ENCODE peak calls at places on chromosomes 5 and 9, in nine cellular contexts. K is H9, Q is fibroblast of the aortic adventitia, F is AG10803, W is glutamatergic neuron, C is MM.1S, I is B cell, B is cardiac muscle cell, J is AG04450. R is an unnamed sample.

GRCh38 chr5:59629561-59629960 is 264.0 kb downstream of the PDE4D start:
- DNase-seq in I (no peak), K (no peak), Q (no peak), W (no peak), F (no peak), C (no peak), B (no peak), J (no peak), R (no peak)

GRCh38 chr5:31273161-31273560 is 79.7 kb downstream of the CDH6 start:
- DNase-seq in I (no peak), B (no peak), W (no peak), C (no peak), F (no peak), J (no peak), Q (peak; percentile 54), K (no peak), R (no peak)

GRCh38 chr5:15993334-15993733 is 186.3 kb downstream of the MARCHF11 start:
- DNase-seq in J (no peak), K (no peak), W (no peak), Q (peak; percentile 36), F (peak; percentile 46), C (no peak), I (no peak), B (peak; percentile 41), R (no peak)

GRCh38 chr5:68529581-68529980 is 314.0 kb downstream of the PIK3R1 start:
- DNase-seq in W (no peak), I (no peak), K (no peak), C (no peak), J (no peak), F (peak; percentile 70), B (peak; percentile 39), Q (peak; percentile 36), R (no peak)

GRCh38 chr5:139295692-139296091 is 2.2 kb downstream of the MATR3 start:
- DNase-seq in F (no peak), Q (peak; percentile 18), C (no peak), B (no peak), J (no peak), W (no peak), K (no peak), I (no peak), R (no peak)

GRCh38 chr5:73030995-73031394 is 75.2 kb downstream of the FCHO2 start:
- DNase-seq in W (no peak), B (peak; percentile 76), J (peak; percentile 62), I (no peak), C (no peak), F (peak; percentile 91), Q (peak; percentile 89), K (peak; percentile 45), R (no peak)

GRCh38 chr5:39891376-39891775 is 466.6 kb upstream of the DAB2 start:
- DNase-seq in F (peak; percentile 67), J (no peak), I (no peak), B (peak; percentile 31), K (no peak), C (no peak), Q (peak; percentile 88), W (no peak), R (no peak)

GRCh38 chr5:156328176-156328575 is 1.2 kb downstream of the SGCD start:
- DNase-seq in Q (peak; percentile 3), J (no peak), I (no peak), K (no peak), W (no peak), C (no peak), F (peak; percentile 33), B (no peak), R (no peak)

GRCh38 chr9:14218253-14218652 is 95.7 kb downstream of the NFIB start:
- DNase-seq in Q (no peak), W (no peak), K (no peak), J (no peak), F (no peak), C (no peak), B (no peak), I (no peak), R (no peak)

GRCh38 chr5:160380041-160380440 is 9.6 kb upstream of the C1QTNF2 start:
- DNase-seq in Q (no peak), W (no peak), C (no peak), I (no peak), K (no peak), F (no peak), B (no peak), J (no peak), R (no peak)

GRCh38 chr9:21964925-21965385 is 29.2 kb downstream of the CDKN2A start:
- DNase-seq in W (no peak), J (no peak), C (peak; percentile 13), B (peak; percentile 80), I (peak; percentile 61), F (peak; percentile 45), K (peak; percentile 53), Q (peak; percentile 73), R (no peak)

GRCh38 chr9:70257991-70258691 is 637 bp upstream of the SMC5 start:
- DNase-seq in F (peak; percentile 64), I (peak; percentile 15), Q (peak; percentile 61), K (peak; percentile 62), J (peak; percentile 18), B (peak; percentile 60), W (no peak), C (no peak), R (no peak)

GRCh38 chr5:67032921-67033664 is 163.5 kb downstream of the CD180 start:
- DNase-seq in B (peak; percentile 46), I (no peak), J (peak; percentile 18), K (no peak), F (peak; percentile 53), C (no peak), Q (peak; percentile 56), W (no peak), R (no peak)

GRCh38 chr5:133531178-133531577 is 81.2 kb downstream of the FSTL4 start:
- DNase-seq in W (no peak), J (no peak), C (peak; percentile 17), K (no peak), B (no peak), I (no peak), Q (no peak), F (no peak), R (no peak)
- TF ChIP-seq CTCF in W (no peak), J (no peak), C (no peak), K (no peak), B (no peak), I (no peak), Q (no peak), F (no peak), R (no peak)

DNA sequence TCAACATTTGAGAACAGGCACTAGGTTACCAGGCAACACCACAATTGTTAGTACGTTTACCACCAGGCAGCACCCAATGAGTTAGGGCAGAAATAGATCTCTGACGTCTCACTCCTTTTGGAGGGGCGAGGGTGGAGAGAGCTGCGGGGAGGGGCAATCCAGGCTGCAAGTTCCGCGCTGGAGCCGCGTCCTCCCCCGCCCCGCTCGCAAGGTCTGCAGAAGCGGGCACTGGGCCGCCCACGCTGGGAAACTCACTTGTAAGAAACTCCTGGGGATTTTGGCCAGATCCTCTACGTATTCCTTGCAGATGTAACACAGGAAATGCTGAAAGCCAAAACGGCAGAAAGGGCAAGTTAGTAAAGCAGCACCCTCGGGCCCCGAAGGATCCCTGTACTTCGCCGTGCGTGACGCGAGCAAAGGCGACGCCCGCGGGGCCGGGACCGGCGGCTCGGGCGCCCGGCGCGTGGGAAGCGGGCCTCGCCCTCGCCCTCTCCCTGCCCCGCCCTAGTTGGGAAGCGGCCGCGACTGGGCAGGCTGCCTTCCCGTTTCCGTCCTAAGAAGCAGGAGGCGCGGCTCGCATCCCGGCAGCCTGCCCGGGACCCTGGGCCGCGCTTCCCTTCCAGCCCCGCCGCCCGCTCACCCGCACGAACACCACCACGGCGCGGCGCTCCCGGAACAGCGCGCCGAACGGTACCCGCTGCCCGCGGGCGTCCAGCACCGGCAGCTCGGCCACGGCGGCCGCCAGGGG is 493 bp downstream of the PRXL2C start:
- DNase-seq in C (peak; percentile 6), Q (peak; percentile 95), K (peak; percentile 81), B (peak; percentile 93), J (peak; percentile 42), W (peak; percentile 69), F (peak; percentile 89), I (peak; percentile 85), R (no peak)
- TF ChIP-seq CTCF in C (no peak), Q (peak; percentile 3), K (no peak), B (peak; percentile 5), J (no peak), W (no peak), F (no peak), I (no peak), R (peak; percentile 50)

GRCh38 chr9:86859056-86859455 is 88.2 kb downstream of the GAS1 start:
- DNase-seq in K (no peak), I (no peak), Q (no peak), B (no peak), F (no peak), J (no peak), C (no peak), W (no peak), R (no peak)

GRCh38 chr9:86859966-86860365 is 87.3 kb downstream of the GAS1 start:
- DNase-seq in B (no peak), I (no peak), J (no peak), C (no peak), K (no peak), Q (no peak), F (no peak), W (no peak), R (no peak)

GRCh38 chr9:86854898-86855523 is 92.3 kb downstream of the GAS1 start:
- DNase-seq in Q (peak; percentile 77), I (no peak), F (peak; percentile 90), W (peak; percentile 56), J (peak; percentile 87), C (no peak), K (peak; percentile 86), B (peak; percentile 94), R (no peak)

DNA sequence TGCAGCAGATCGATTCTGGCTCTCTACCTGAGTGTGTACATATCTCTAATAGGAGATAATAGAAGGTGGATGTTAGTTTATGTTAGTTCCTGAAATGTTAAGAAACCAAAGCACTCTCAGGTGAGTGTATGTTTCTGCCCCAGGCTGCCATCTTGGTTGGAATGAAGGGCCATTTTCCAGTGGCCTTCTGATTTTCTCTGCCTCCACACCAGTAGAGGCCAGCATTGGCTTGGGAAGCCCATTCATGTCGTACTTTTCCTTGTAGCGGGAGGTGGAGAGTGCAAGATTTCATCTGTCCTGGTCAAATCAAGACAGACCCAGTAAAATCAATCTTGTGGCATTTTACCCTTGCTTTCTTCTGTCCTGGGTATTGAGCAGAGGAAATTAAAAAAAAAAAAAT is 91.0 kb downstream of the GAS1 start:
- DNase-seq in W (no peak), I (no peak), K (peak; percentile 39), F (no peak), B (no peak), C (no peak), Q (no peak), J (no peak), R (no peak)
- TF ChIP-seq CTCF in W (no peak), I (no peak), K (peak; percentile 30), F (no peak), B (no peak), C (no peak), Q (no peak), J (no peak), R (peak; percentile 22)

GRCh38 chr5:168315416-168315990 is 24.1 kb downstream of the WWC1 start:
- DNase-seq in W (no peak), K (no peak), J (no peak), C (no peak), B (no peak), Q (no peak), F (no peak), I (no peak), R (no peak)
- TF ChIP-seq CTCF in W (no peak), K (no peak), J (no peak), C (no peak), B (no peak), Q (no peak), F (no peak), I (no peak), R (no peak)

R was measured in chondrocyte.